ENCODE peak calls at places on chromosomes 1 and 21, in six cellular contexts. One of them, this sample, is unnamed.

GRCh38 chr1:228978486-228979324 is 243.4 kb downstream of the RHOU start:
- DNase-seq in GM19239: no peak
- DNase-seq in T-cell: no peak
- DNase-seq in posterior cingulate gyrus: no peak
- DNase-seq in ELR: no peak
- DNase-seq in GM12865: no peak
- DNase-seq in this sample: no peak

GRCh38 chr1:25631750-25632495 is 15.3 kb downstream of the MAN1C1 start:
- DNase-seq in GM19239: no peak
- DNase-seq in T-cell: no peak
- DNase-seq in posterior cingulate gyrus: no peak
- DNase-seq in ELR: no peak
- DNase-seq in GM12865: no peak
- DNase-seq in this sample: no peak

GRCh38 chr21:39384674-39385298 is 35.9 kb upstream of the HMGN1 start:
- DNase-seq in GM19239: no peak
- DNase-seq in T-cell: no peak
- DNase-seq in posterior cingulate gyrus: no peak
- DNase-seq in ELR: peak
- DNase-seq in GM12865: no peak
- DNase-seq in this sample: no peak

GRCh38 chr1:212760126-212760823 is 31.3 kb downstream of the NSL1 start:
- DNase-seq in GM19239: no peak
- DNase-seq in T-cell: peak
- DNase-seq in posterior cingulate gyrus: no peak
- DNase-seq in ELR: peak
- DNase-seq in GM12865: peak
- DNase-seq in this sample: no peak

GRCh38 chr1:28776341-28776740 is 35.6 kb upstream of the OPRD1 start:
- DNase-seq in GM19239: no peak
- DNase-seq in T-cell: no peak
- DNase-seq in posterior cingulate gyrus: no peak
- DNase-seq in ELR: no peak
- DNase-seq in GM12865: no peak
- DNase-seq in this sample: no peak

GRCh38 chr1:27816921-27817630 is 13.5 kb upstream of the PPP1R8 start:
- DNase-seq in GM19239: no peak
- DNase-seq in T-cell: no peak
- DNase-seq in posterior cingulate gyrus: no peak
- DNase-seq in ELR: no peak
- DNase-seq in GM12865: no peak
- DNase-seq in this sample: no peak

GRCh38 chr1:224182866-224183590 is at the start of gene DEGS1:
- DNase-seq in GM19239: peak
- DNase-seq in T-cell: peak
- DNase-seq in posterior cingulate gyrus: peak
- DNase-seq in ELR: peak
- DNase-seq in GM12865: peak
- DNase-seq in this sample: peak

GRCh38 chr1:192732787-192733186 is 76.1 kb upstream of the RGS2 start:
- DNase-seq in GM19239: no peak
- DNase-seq in T-cell: no peak
- DNase-seq in posterior cingulate gyrus: no peak
- DNase-seq in ELR: peak
- DNase-seq in GM12865: peak
- DNase-seq in this sample: peak

GRCh38 chr1:108007531-108007930 is 42.6 kb upstream of the VAV3 start:
- DNase-seq in GM19239: no peak
- DNase-seq in T-cell: no peak
- DNase-seq in posterior cingulate gyrus: no peak
- DNase-seq in ELR: no peak
- DNase-seq in GM12865: no peak
- DNase-seq in this sample: peak

GRCh38 chr1:165903672-165904071 is 76.3 kb downstream of the UCK2 start:
- DNase-seq in GM19239: no peak
- DNase-seq in T-cell: no peak
- DNase-seq in posterior cingulate gyrus: no peak
- DNase-seq in ELR: peak
- DNase-seq in GM12865: no peak
- DNase-seq in this sample: peak

GRCh38 chr1:211738709-211739301 is 63.4 kb upstream of the NEK2 start:
- DNase-seq in GM19239: no peak
- DNase-seq in T-cell: peak
- DNase-seq in posterior cingulate gyrus: no peak
- DNase-seq in ELR: no peak
- DNase-seq in GM12865: peak
- DNase-seq in this sample: peak

GRCh38 chr1:212217633-212218032 is 67.6 kb upstream of the PPP2R5A start:
- DNase-seq in GM19239: no peak
- DNase-seq in T-cell: no peak
- DNase-seq in posterior cingulate gyrus: no peak
- DNase-seq in ELR: no peak
- DNase-seq in GM12865: no peak
- DNase-seq in this sample: no peak

GRCh38 chr1:167701510-167701909 is 20.3 kb upstream of the MPZL1 start:
- DNase-seq in GM19239: no peak
- DNase-seq in T-cell: no peak
- DNase-seq in posterior cingulate gyrus: no peak
- DNase-seq in ELR: no peak
- DNase-seq in GM12865: no peak
- DNase-seq in this sample: no peak

GRCh38 chr21:46055863-46056281 is 42.0 kb upstream of the COL6A2 start:
- DNase-seq in GM19239: no peak
- DNase-seq in T-cell: no peak
- DNase-seq in posterior cingulate gyrus: no peak
- DNase-seq in ELR: no peak
- DNase-seq in GM12865: no peak
- DNase-seq in this sample: no peak

GRCh38 chr1:171434717-171435346 is 50.5 kb upstream of the PRRC2C start:
- DNase-seq in GM19239: no peak
- DNase-seq in T-cell: no peak
- DNase-seq in posterior cingulate gyrus: no peak
- DNase-seq in ELR: peak
- DNase-seq in GM12865: no peak
- DNase-seq in this sample: peak

GRCh38 chr1:91555821-91556531 is 55.3 kb downstream of the CDC7 start:
- DNase-seq in GM19239: no peak
- DNase-seq in T-cell: peak
- DNase-seq in posterior cingulate gyrus: no peak
- DNase-seq in ELR: peak
- DNase-seq in GM12865: peak
- DNase-seq in this sample: peak

GRCh38 chr1:61051455-61052392 is 30.6 kb upstream of the NFIA start:
- DNase-seq in GM19239: no peak
- DNase-seq in T-cell: no peak
- DNase-seq in posterior cingulate gyrus: no peak
- DNase-seq in ELR: no peak
- DNase-seq in GM12865: no peak
- DNase-seq in this sample: peak

GRCh38 chr1:5408401-5408800 is 583.8 kb downstream of the NPHP4 start:
- DNase-seq in GM19239: no peak
- DNase-seq in T-cell: no peak
- DNase-seq in posterior cingulate gyrus: no peak
- DNase-seq in ELR: no peak
- DNase-seq in GM12865: no peak
- DNase-seq in this sample: no peak

GRCh38 chr21:34009193-34009592 is 64.2 kb upstream of the MRPS6 start:
- DNase-seq in GM19239: no peak
- DNase-seq in T-cell: no peak
- DNase-seq in posterior cingulate gyrus: no peak
- DNase-seq in ELR: no peak
- DNase-seq in GM12865: no peak
- DNase-seq in this sample: no peak

GRCh38 chr1:90000934-90001676 is 6.2 kb downstream of the ZNF326 start:
- DNase-seq in GM19239: no peak
- DNase-seq in T-cell: no peak
- DNase-seq in posterior cingulate gyrus: no peak
- DNase-seq in ELR: peak
- DNase-seq in GM12865: peak
- DNase-seq in this sample: no peak

GRCh38 chr21:44293551-44294231 is 6.2 kb upstream of the PFKL start:
- DNase-seq in GM19239: no peak
- DNase-seq in T-cell: peak
- DNase-seq in posterior cingulate gyrus: no peak
- DNase-seq in ELR: no peak
- DNase-seq in GM12865: no peak
- DNase-seq in this sample: no peak

GRCh38 chr1:87644033-87644432 is 315.4 kb downstream of the LMO4 start:
- DNase-seq in GM19239: no peak
- DNase-seq in T-cell: no peak
- DNase-seq in posterior cingulate gyrus: no peak
- DNase-seq in ELR: no peak
- DNase-seq in GM12865: no peak
- DNase-seq in this sample: no peak

GRCh38 chr21:25330266-25330665 is 277.0 kb downstream of the MRPL39 start:
- DNase-seq in GM19239: no peak
- DNase-seq in T-cell: no peak
- DNase-seq in posterior cingulate gyrus: no peak
- DNase-seq in ELR: no peak
- DNase-seq in GM12865: no peak
- DNase-seq in this sample: no peak

GRCh38 chr1:25197235-25197930 is 34.9 kb downstream of the SYF2 start:
- DNase-seq in GM19239: no peak
- DNase-seq in T-cell: no peak
- DNase-seq in posterior cingulate gyrus: no peak
- DNase-seq in ELR: no peak
- DNase-seq in GM12865: no peak
- DNase-seq in this sample: no peak

GRCh38 chr1:95035536-95035935 is 37.2 kb downstream of the ALG14 start:
- DNase-seq in GM19239: no peak
- DNase-seq in T-cell: no peak
- DNase-seq in posterior cingulate gyrus: no peak
- DNase-seq in ELR: peak
- DNase-seq in GM12865: no peak
- DNase-seq in this sample: peak

GRCh38 chr1:189681252-189681919 is 796.3 kb downstream of the BRINP3 start:
- DNase-seq in GM19239: no peak
- DNase-seq in T-cell: no peak
- DNase-seq in posterior cingulate gyrus: no peak
- DNase-seq in ELR: no peak
- DNase-seq in GM12865: no peak
- DNase-seq in this sample: no peak

GRCh38 chr1:87331319-87332269 is 2.9 kb downstream of the LMO4 start:
- DNase-seq in GM19239: no peak
- DNase-seq in T-cell: peak
- DNase-seq in posterior cingulate gyrus: peak
- DNase-seq in ELR: peak
- DNase-seq in GM12865: peak
- DNase-seq in this sample: peak

GRCh38 chr1:68116643-68117235 is 66.3 kb upstream of the DIRAS3 start:
- DNase-seq in GM19239: peak
- DNase-seq in T-cell: peak
- DNase-seq in posterior cingulate gyrus: no peak
- DNase-seq in ELR: peak
- DNase-seq in GM12865: peak
- DNase-seq in this sample: peak

GRCh38 chr1:181392613-181393170 is 90.6 kb upstream of the CACNA1E start:
- DNase-seq in GM19239: no peak
- DNase-seq in T-cell: no peak
- DNase-seq in posterior cingulate gyrus: no peak
- DNase-seq in ELR: no peak
- DNase-seq in GM12865: no peak
- DNase-seq in this sample: peak

GRCh38 chr1:9066945-9067807 is 2.3 kb downstream of the SLC2A5 start:
- DNase-seq in GM19239: no peak
- DNase-seq in T-cell: no peak
- DNase-seq in posterior cingulate gyrus: no peak
- DNase-seq in ELR: peak
- DNase-seq in GM12865: peak
- DNase-seq in this sample: peak

GRCh38 chr1:229161740-229162139 is 109.2 kb upstream of the RAB4A start:
- DNase-seq in GM19239: no peak
- DNase-seq in T-cell: no peak
- DNase-seq in posterior cingulate gyrus: no peak
- DNase-seq in ELR: no peak
- DNase-seq in GM12865: peak
- DNase-seq in this sample: no peak

This sample was measured in bronchial epithelial cell.